ENCODE peak calls at places on chromosomes 11 and 22, in four cellular contexts. E is stromal cell of bone marrow, F is NCI-H1105, B is NCI-H460. O is an unnamed sample.

GRCh38 chr11:65827774-65828156 is 6.0 kb upstream of the SNX32 start:
- DNase-seq in B (no peak), E (no peak), F (no peak), O (no peak)

GRCh38 chr11:19953909-19954308 is 206.4 kb downstream of the DBX1 start:
- DNase-seq in E (peak; percentile 82), B (peak; percentile 48), F (no peak), O (peak; percentile 82)

GRCh38 chr11:61418136-61418535 is 11.6 kb downstream of the CPSF7 start:
- DNase-seq in F (no peak), E (peak; percentile 15), B (no peak), O (no peak)

GRCh38 chr11:134032501-134033091 is 36.3 kb upstream of the JAM3 start:
- DNase-seq in E (no peak), B (no peak), F (no peak), O (no peak)

GRCh38 chr22:19607198-19608113 is 83.2 kb upstream of the CLDN5 start:
- DNase-seq in E (no peak), F (peak; percentile 60), B (no peak), O (no peak)

GRCh38 chr11:62419560-62420342 is 918 bp downstream of the SCGB1A1 start:
- DNase-seq in B (no peak), F (no peak), E (no peak), O (no peak)

GRCh38 chr11:120112174-120112796 is 25.6 kb downstream of the TRIM29 start:
- DNase-seq in E (no peak), B (no peak), F (no peak), O (no peak)

GRCh38 chr11:40302669-40303068 is 1156.8 kb downstream of the LRRC4C start:
- DNase-seq in B (no peak), E (peak; percentile 45), F (no peak), O (no peak)

GRCh38 chr22:46136539-46137217 is 13.6 kb upstream of the PPARA start:
- DNase-seq in F (no peak), B (no peak), E (no peak), O (no peak)

GRCh38 chr11:23192256-23192655 is 332.0 kb upstream of the CCDC179 start:
- DNase-seq in F (no peak), E (peak; percentile 10), B (no peak), O (no peak)

GRCh38 chr11:65382804-65383368 is 440 bp upstream of the SLC25A45 start:
- DNase-seq in E (no peak), B (peak; percentile 92), F (peak; percentile 94), O (no peak)

GRCh38 chr22:22720201-22720723 is 75.8 kb downstream of the GGTLC2 start:
- DNase-seq in E (no peak), F (no peak), B (peak; percentile 39), O (peak; percentile 56)

GRCh38 chr11:47358731-47359051 is 6.2 kb upstream of the MYBPC3 start:
- DNase-seq in F (no peak), B (no peak), E (no peak), O (no peak)

GRCh38 chr22:30234786-30235470 is 11.6 kb downstream of the LIF start:
- DNase-seq in E (no peak), B (no peak), F (no peak), O (no peak)

O was measured in COLO829.